ENCODE peak calls at places on chromosome 18, in eight cellular contexts. W is astrocyte of the spinal cord, U is A673, G is right lobe of liver, J is GM10248, R is prostate gland, T is hepatocyte, V is psoas muscle. X is an unnamed sample.

GRCh38 chr18:67464499-67464898 is 52.0 kb downstream of the DSEL start:
- DNase-seq in W (no peak), U (no peak), G (no peak), J (no peak), R (no peak), T (no peak), V (no peak), X (no peak)

GRCh38 chr18:12283256-12283655 is 24.8 kb upstream of the TUBB6 start:
- DNase-seq in W (peak), U (peak), G (no peak), J (no peak), R (no peak), T (no peak), V (no peak), X (no peak)

GRCh38 chr18:6963452-6964097 is 154.0 kb downstream of the LAMA1 start:
- DNase-seq in W (no peak), U (no peak), G (no peak), J (no peak), R (no peak), T (no peak), V (no peak), X (no peak)

GRCh38 chr18:10296491-10296890 is 157.9 kb upstream of the APCDD1 start:
- DNase-seq in W (no peak), U (no peak), G (no peak), J (no peak), R (no peak), T (peak), V (no peak), X (no peak)

GRCh38 chr18:76449110-76449453 is 46.0 kb downstream of the ZNF516 start:
- DNase-seq in W (no peak), U (no peak), G (no peak), J (no peak), R (no peak), T (no peak), V (no peak), X (no peak)

GRCh38 chr18:34880403-34880802 is 160.8 kb upstream of the MAPRE2 start:
- DNase-seq in W (no peak), U (no peak), G (no peak), J (no peak), R (no peak), T (no peak), V (no peak), X (no peak)

GRCh38 chr18:23207994-23208393 is 72.7 kb downstream of the CABLES1 start:
- DNase-seq in W (no peak), U (no peak), G (no peak), J (no peak), R (no peak), T (no peak), V (no peak), X (no peak)

GRCh38 chr18:31170335-31170734 is 7.7 kb upstream of the DSC1 start:
- DNase-seq in W (no peak), U (no peak), G (no peak), J (no peak), R (no peak), T (no peak), V (no peak), X (no peak)

GRCh38 chr18:22032392-22032961 is 136.9 kb upstream of the GATA6 start:
- DNase-seq in W (peak), U (peak), G (no peak), J (no peak), R (no peak), T (peak), V (no peak), X (no peak)

GRCh38 chr18:37393945-37394609 is 171.5 kb downstream of the CELF4 start:
- DNase-seq in W (peak), U (peak), G (peak), J (peak), R (no peak), T (peak), V (peak), X (peak)

GRCh38 chr18:64037812-64038414 is 68.0 kb downstream of the SERPINB8 start:
- DNase-seq in W (peak), U (peak), G (no peak), J (peak), R (no peak), T (peak), V (no peak), X (peak)

GRCh38 chr18:28963481-28963880 is 786.6 kb upstream of the CDH2 start:
- DNase-seq in W (peak), U (no peak), G (no peak), J (no peak), R (no peak), T (no peak), V (no peak), X (no peak)

GRCh38 chr18:36349552-36349951 is 52.0 kb downstream of the FHOD3 start:
- DNase-seq in W (no peak), U (no peak), G (no peak), J (no peak), R (no peak), T (peak), V (no peak), X (no peak)

GRCh38 chr18:46386788-46387187 is 270.2 kb downstream of the LOXHD1 start:
- DNase-seq in W (no peak), U (no peak), G (no peak), J (no peak), R (peak), T (no peak), V (no peak), X (no peak)

GRCh38 chr18:79425573-79425895 is 29.8 kb downstream of the NFATC1 start:
- DNase-seq in W (no peak), U (no peak), G (no peak), J (no peak), R (no peak), T (no peak), V (no peak), X (no peak)

GRCh38 chr18:58314284-58314683 is 270.3 kb downstream of the NEDD4L start:
- DNase-seq in W (peak), U (peak), G (peak), J (no peak), R (peak), T (peak), V (peak), X (no peak)

GRCh38 chr18:49656098-49656591 is 94.3 kb downstream of the LIPG start:
- DNase-seq in W (peak), U (peak), G (no peak), J (no peak), R (no peak), T (peak), V (no peak), X (no peak)

GRCh38 chr18:27605107-27605834 is 420.2 kb upstream of the CHST9 start:
- DNase-seq in W (peak), U (peak), G (no peak), J (peak), R (peak), T (peak), V (no peak), X (peak)

GRCh38 chr18:6650063-6650462 is 79.5 kb upstream of the ARHGAP28 start:
- DNase-seq in W (no peak), U (no peak), G (no peak), J (no peak), R (no peak), T (no peak), V (no peak), X (no peak)

GRCh38 chr18:57915241-57915640 is 112.1 kb upstream of the ATP8B1 start:
- DNase-seq in W (peak), U (no peak), G (no peak), J (no peak), R (no peak), T (no peak), V (no peak), X (no peak)

GRCh38 chr18:40056085-40056484 is 1898.9 kb upstream of the PIK3C3 start:
- DNase-seq in W (no peak), U (no peak), G (no peak), J (no peak), R (no peak), T (no peak), V (no peak), X (no peak)

GRCh38 chr18:5311273-5312009 is 15.9 kb upstream of the ZBTB14 start:
- DNase-seq in W (no peak), U (no peak), G (no peak), J (no peak), R (no peak), T (no peak), V (no peak), X (no peak)

GRCh38 chr18:56576826-56577573 is 61.4 kb downstream of the TXNL1 start:
- DNase-seq in W (no peak), U (peak), G (no peak), J (no peak), R (no peak), T (peak), V (no peak), X (no peak)

GRCh38 chr18:26656401-26656943 is 108.1 kb upstream of the KCTD1 start:
- DNase-seq in W (no peak), U (no peak), G (no peak), J (no peak), R (no peak), T (no peak), V (peak), X (peak)

GRCh38 chr18:30406728-30407127 is 635.8 kb downstream of the DSC3 start:
- DNase-seq in W (peak), U (no peak), G (no peak), J (no peak), R (no peak), T (no peak), V (no peak), X (no peak)

GRCh38 chr18:36211612-36212065 is 24.3 kb downstream of the MOCOS start:
- DNase-seq in W (no peak), U (no peak), G (no peak), J (no peak), R (no peak), T (no peak), V (no peak), X (no peak)

GRCh38 chr18:56257215-56257614 is 381.2 kb downstream of the TXNL1 start:
- DNase-seq in W (peak), U (peak), G (no peak), J (peak), R (no peak), T (peak), V (no peak), X (no peak)

GRCh38 chr18:2180586-2180985 is 390.7 kb downstream of the METTL4 start:
- DNase-seq in W (no peak), U (no peak), G (no peak), J (no peak), R (no peak), T (no peak), V (no peak), X (no peak)
- TF ChIP-seq CTCF in W (no peak), U (no peak), G (no peak), J (no peak), R (no peak), T (no peak), V (no peak), X (no peak)

GRCh38 chr18:48317781-48318381 is 91.3 kb downstream of the ZBTB7C start:
- DNase-seq in W (no peak), U (no peak), G (peak), J (no peak), R (no peak), T (no peak), V (no peak), X (no peak)
- TF ChIP-seq CTCF in W (no peak), U (peak), G (peak), J (no peak), R (no peak), T (no peak), V (peak), X (no peak)

GRCh38 chr18:24734058-24734457 is 273.6 kb downstream of the HRH4 start:
- DNase-seq in W (no peak), U (peak), G (no peak), J (no peak), R (no peak), T (peak), V (no peak), X (no peak)
- TF ChIP-seq CTCF in W (no peak), U (peak), G (no peak), J (no peak), R (no peak), T (peak), V (no peak), X (no peak)

GRCh38 chr18:59814872-59815271 is 84.9 kb upstream of the PMAIP1 start:
- DNase-seq in W (peak), U (no peak), G (no peak), J (no peak), R (no peak), T (no peak), V (no peak), X (no peak)

GRCh38 chr18:59822612-59823275 is 77.1 kb upstream of the PMAIP1 start:
- DNase-seq in W (no peak), U (no peak), G (no peak), J (no peak), R (no peak), T (no peak), V (no peak), X (no peak)

GRCh38 chr18:59820663-59821062 is 79.1 kb upstream of the PMAIP1 start:
- DNase-seq in W (no peak), U (no peak), G (no peak), J (no peak), R (no peak), T (no peak), V (no peak), X (no peak)

GRCh38 chr18:59821983-59822382 is 77.8 kb upstream of the PMAIP1 start:
- DNase-seq in W (peak), U (no peak), G (no peak), J (no peak), R (no peak), T (no peak), V (no peak), X (no peak)

DNA sequence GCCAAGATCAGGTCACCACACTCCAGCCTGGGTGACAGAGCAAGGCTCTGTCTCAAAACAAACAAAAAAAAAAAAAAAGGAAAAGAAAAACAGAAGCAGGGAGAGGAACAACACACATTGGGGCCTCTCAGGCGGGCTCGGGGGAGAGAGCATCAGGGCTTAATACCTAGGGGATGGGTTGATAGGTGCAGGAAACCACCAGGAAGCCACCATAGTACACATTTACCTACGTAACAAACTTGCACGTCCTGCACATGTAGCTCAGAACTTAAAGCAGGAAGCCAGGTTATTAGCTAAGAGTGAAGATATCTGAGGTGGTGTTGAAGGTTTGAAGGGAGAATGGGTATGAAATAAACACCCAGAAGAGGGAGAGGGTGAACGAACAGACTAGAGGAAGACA is 81.0 kb upstream of the PMAIP1 start:
- DNase-seq in W (no peak), U (no peak), G (no peak), J (no peak), R (no peak), T (no peak), V (no peak), X (no peak)
- TF ChIP-seq CTCF in W (no peak), U (no peak), G (no peak), J (no peak), R (no peak), T (no peak), V (no peak), X (no peak)

X was measured in GM13977.